ENCODE peak calls at places on chromosomes 5 and 9, in seven cellular contexts. W is upper lobe of right lung, M is suprapubic skin, Q is prostate gland, V is Peyer's patch, B is body of pancreas, Y is transverse colon. T is an unnamed sample. For H3K4me1, the result is how much of the 10 kb centered on the place peaks cover.

GRCh38 chr9:92767078-92768054 is 2.7 kb upstream of the BICD2 start:
- DNase-seq in W (no peak), M (no peak), Q (no peak), V (no peak), B (no peak), Y (no peak), T (no peak)

GRCh38 chr5:93017854-93018253 is 563.2 kb downstream of the NR2F1-AS1 start:
- DNase-seq in W (no peak), M (no peak), Q (no peak), V (no peak), B (no peak), Y (no peak), T (no peak)

GRCh38 chr9:82549174-82549821 is 513.6 kb downstream of the RASEF start:
- DNase-seq in W (no peak), M (no peak), Q (no peak), V (no peak), B (peak), Y (no peak), T (no peak)

GRCh38 chr9:91185193-91185886 is 176.4 kb downstream of the AUH start:
- DNase-seq in W (no peak), M (peak), Q (no peak), V (no peak), B (no peak), Y (no peak), T (no peak)

GRCh38 chr5:150538007-150538917 is 30.3 kb downstream of the NDST1 start:
- DNase-seq in W (no peak), M (no peak), Q (no peak), V (no peak), B (no peak), Y (no peak), T (no peak)

GRCh38 chr9:12817702-12818101 is 42.9 kb downstream of the LURAP1L start:
- DNase-seq in W (peak), M (no peak), Q (peak), V (no peak), B (peak), Y (peak), T (no peak)

GRCh38 chr9:4386819-4387218 is 87.0 kb upstream of the GLIS3 start:
- DNase-seq in W (no peak), M (no peak), Q (no peak), V (no peak), B (no peak), Y (no peak), T (no peak)

GRCh38 chr9:124020520-124021384 is 9.2 kb downstream of the LHX2 start:
- DNase-seq in W (no peak), M (no peak), Q (no peak), V (no peak), B (no peak), Y (no peak), T (no peak)

GRCh38 chr5:32692066-32692746 is 18.9 kb upstream of the NPR3 start:
- DNase-seq in W (no peak), M (no peak), Q (no peak), V (no peak), B (no peak), Y (no peak), T (no peak)

GRCh38 chr9:106934831-106935230 is 71.9 kb downstream of the ZNF462 start:
- DNase-seq in W (no peak), M (no peak), Q (no peak), V (no peak), B (no peak), Y (no peak), T (no peak)

GRCh38 chr5:154707641-154708040 is 47.5 kb upstream of the LARP1 start:
- DNase-seq in W (no peak), M (no peak), Q (no peak), V (no peak), B (no peak), Y (no peak), T (no peak)

DNA sequence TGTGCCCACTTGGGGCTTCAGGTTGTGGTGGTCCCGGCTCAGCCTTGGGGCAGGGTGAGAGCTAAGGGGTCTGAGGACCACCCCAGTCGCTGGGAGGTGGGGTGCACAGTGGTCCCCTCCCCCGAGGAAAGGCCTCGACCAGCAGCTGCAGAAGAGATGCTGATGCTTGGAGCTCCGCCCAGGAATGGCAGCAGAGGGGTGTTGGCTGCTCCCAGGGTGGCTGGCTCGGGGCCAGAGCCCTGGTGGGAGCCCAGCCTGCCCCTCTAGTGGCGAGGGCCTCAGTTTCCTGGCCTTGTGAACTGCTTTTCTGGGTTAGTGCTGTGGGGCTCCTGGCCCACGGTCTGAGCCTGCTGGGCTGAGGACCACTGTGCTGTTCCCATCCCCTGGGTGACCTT is 1.2 kb downstream of the DIPK1B start:
- DNase-seq in W (no peak), M (no peak), Q (no peak), V (no peak), B (no peak), Y (no peak), T (peak)
- H3K4me1 ChIP-seq in W (under half), M (under half), Q (under half), V (under half), B (under half), Y (under half), T (under half)

GRCh38 chr9:100445161-100445902 is 18.4 kb downstream of the MSANTD3 start:
- DNase-seq in W (no peak), M (no peak), Q (no peak), V (no peak), B (no peak), Y (no peak), T (no peak)

GRCh38 chr9:100443781-100444768 is 17.1 kb downstream of the MSANTD3 start:
- DNase-seq in W (no peak), M (no peak), Q (no peak), V (no peak), B (no peak), Y (no peak), T (no peak)

GRCh38 chr9:100445903-100446549 is 19.1 kb downstream of the MSANTD3 start:
- DNase-seq in W (no peak), M (no peak), Q (no peak), V (no peak), B (no peak), Y (no peak), T (no peak)

GRCh38 chr9:100449420-100449819 is 22.5 kb downstream of the MSANTD3 start:
- DNase-seq in W (no peak), M (no peak), Q (no peak), V (no peak), B (no peak), Y (no peak), T (no peak)

GRCh38 chr9:100448266-100448665 is 21.3 kb downstream of the MSANTD3 start:
- DNase-seq in W (no peak), M (no peak), Q (no peak), V (no peak), B (no peak), Y (no peak), T (no peak)
- H3K4me1 ChIP-seq in W (under half), M (under half), Q (under half), V (under half), B (under half), Y (under half), T (under half)

GRCh38 chr5:3190930-3191329 is 404.7 kb upstream of the IRX1 start:
- DNase-seq in W (no peak), M (no peak), Q (no peak), V (no peak), B (no peak), Y (no peak), T (no peak)
- H3K4me1 ChIP-seq in W (under half), M (under half), Q (under half), V (under half), B (under half), Y (under half), T (under half)

DNA sequence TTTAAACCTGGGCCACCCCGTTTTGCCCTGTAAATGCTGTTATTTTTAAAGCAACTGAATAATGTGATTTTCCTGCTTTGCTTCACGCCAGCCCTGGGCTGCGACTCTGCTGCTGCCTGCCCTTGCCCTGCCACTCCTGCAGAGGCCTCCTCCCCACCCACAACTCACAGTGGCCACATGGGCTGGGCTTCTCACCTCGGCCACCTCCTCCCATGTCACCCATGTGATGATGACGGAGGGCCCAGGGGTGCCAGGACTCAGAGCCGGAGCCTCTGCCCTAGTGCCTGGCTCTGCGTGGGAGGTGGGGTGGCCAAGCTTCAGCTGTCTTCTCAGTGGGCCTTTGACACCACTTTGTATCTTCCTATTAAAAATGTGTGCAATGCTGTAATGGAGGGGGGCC is 48.1 kb upstream of the NKD2 start:
- DNase-seq in W (peak), M (peak), Q (no peak), V (no peak), B (no peak), Y (no peak), T (no peak)
- H3K4me1 ChIP-seq in W (under half), M (under half), Q (under half), V (under half), B (under half), Y (under half), T (half or more)

GRCh38 chr5:143525176-143525575 is 121.7 kb upstream of the NR3C1 start:
- DNase-seq in W (no peak), M (no peak), Q (no peak), V (no peak), B (no peak), Y (no peak), T (no peak)
- H3K4me1 ChIP-seq in W (under half), M (under half), Q (under half), V (under half), B (under half), Y (under half), T (under half)

T was measured in SJCRH30.